ENCODE peak calls at places on chromosomes 12 and 14, in six cellular contexts. Y is stimulated activated CD4-positive, alpha-beta T cell treated with anti-CD3 and anti-CD28 coated beads, Interleukin-4, amount 100 ng/mL, for 4 hours; G is left ventricle myocardium inferior; R is AML-193; X is colonic mucosa; O is Peyer's patch. N is an unnamed sample.

GRCh38 chr14:93009471-93010117 is 86.6 kb downstream of the CHGA start:
- DNase-seq in O (no peak), R (no peak), X (no peak), Y (no peak), G (peak), N (no peak)

GRCh38 chr12:44464180-44464579 is 411.9 kb downstream of the NELL2 start:
- DNase-seq in G (no peak), R (no peak), O (no peak), X (no peak), Y (no peak), N (no peak)

GRCh38 chr12:15205341-15206010 is 15.7 kb downstream of the RERG start:
- DNase-seq in R (no peak), G (no peak), O (no peak), Y (no peak), X (no peak), N (no peak)

GRCh38 chr12:52152905-52153317 is 38.9 kb downstream of the KRT80 start:
- DNase-seq in R (no peak), Y (no peak), O (no peak), X (no peak), G (no peak), N (no peak)

GRCh38 chr14:75982724-75983358 is 1.0 kb upstream of the TGFB3 start:
- DNase-seq in X (peak), Y (no peak), G (peak), O (peak), R (peak), N (no peak)

GRCh38 chr12:4962539-4963486 is 53.1 kb downstream of the KCNA1 start:
- DNase-seq in R (no peak), G (no peak), X (no peak), Y (no peak), O (no peak), N (no peak)

GRCh38 chr14:81143793-81144192 is 77.0 kb downstream of the GTF2A1 start:
- DNase-seq in G (no peak), X (no peak), Y (no peak), R (no peak), O (no peak), N (no peak)

GRCh38 chr12:99281277-99281676 is 366.3 kb upstream of the GARIN6 start:
- DNase-seq in Y (no peak), X (no peak), R (no peak), G (no peak), O (no peak), N (no peak)

GRCh38 chr14:33811731-33812130 is 139.1 kb downstream of the EGLN3 start:
- DNase-seq in Y (no peak), O (no peak), R (no peak), G (no peak), X (no peak), N (no peak)

GRCh38 chr14:93857500-93857899 is 69.2 kb upstream of the PRIMA1 start:
- DNase-seq in Y (no peak), X (no peak), R (no peak), G (no peak), O (no peak), N (no peak)

GRCh38 chr12:6352198-6353173 is 10.6 kb upstream of the TNFRSF1A start:
- DNase-seq in G (no peak), O (no peak), R (no peak), X (no peak), Y (no peak), N (no peak)

GRCh38 chr14:24055971-24056799 is 4.4 kb downstream of the CARMIL3 start:
- DNase-seq in G (no peak), R (no peak), O (no peak), X (no peak), Y (no peak), N (no peak)

GRCh38 chr12:26566670-26567069 is 266.3 kb downstream of the ITPR2 start:
- DNase-seq in R (no peak), G (no peak), Y (no peak), O (no peak), X (no peak), N (no peak)

GRCh38 chr12:71799105-71799504 is 40.5 kb upstream of the TBC1D15 start:
- DNase-seq in R (no peak), X (no peak), O (no peak), G (no peak), Y (no peak), N (no peak)

GRCh38 chr12:52434760-52435530 is 774 bp upstream of the KRT75 start:
- DNase-seq in Y (no peak), X (no peak), R (no peak), G (no peak), O (no peak), N (no peak)

GRCh38 chr14:64507376-64508156 is 3.0 kb downstream of the ZBTB1 start:
- DNase-seq in O (peak), Y (peak), G (no peak), R (no peak), X (no peak), N (peak)

GRCh38 chr14:59768855-59769254 is 101.7 kb downstream of the RTN1 start:
- DNase-seq in Y (no peak), G (no peak), O (no peak), R (no peak), X (no peak), N (no peak)

GRCh38 chr14:27134200-27134599 is 536.4 kb upstream of the NOVA1 start:
- DNase-seq in O (no peak), Y (no peak), R (no peak), G (no peak), X (no peak), N (no peak)

GRCh38 chr12:109947511-109947910 is 47.4 kb downstream of the TCHP start:
- DNase-seq in R (peak), O (no peak), X (no peak), G (no peak), Y (no peak), N (no peak)

GRCh38 chr12:7304456-7304855 is 584 bp downstream of the ACSM4 start:
- DNase-seq in R (no peak), G (no peak), Y (no peak), X (no peak), O (no peak), N (no peak)

GRCh38 chr12:26701604-26702215 is 131.3 kb downstream of the ITPR2 start:
- DNase-seq in R (peak), G (no peak), Y (no peak), X (no peak), O (no peak), N (peak)

GRCh38 chr14:28745176-28745575 is 21.4 kb upstream of the FOXG1 start:
- DNase-seq in Y (no peak), X (no peak), G (no peak), O (no peak), R (no peak), N (no peak)

GRCh38 chr14:93923586-93923985 is 3.6 kb upstream of the FAM181A start:
- DNase-seq in X (no peak), Y (no peak), R (no peak), G (no peak), O (no peak), N (no peak)

GRCh38 chr14:95495538-95496025 is 20.9 kb downstream of the SYNE3 start:
- DNase-seq in G (no peak), Y (no peak), X (peak), O (peak), R (peak), N (no peak)

N was measured in NCI-H2081.